ENCODE peak calls at places on chromosomes 6 and 20, in nine cellular contexts. One of them, this sample, is unnamed.

GRCh38 chr20:25278636-25279361 is 30.9 kb downstream of the PYGB start:
- DNase-seq in GM12865: no peak
- DNase-seq in cardiac fibroblast: no peak
- DNase-seq in astrocyte of the spinal cord: no peak
- DNase-seq in body of pancreas: peak
- DNase-seq in astrocyte: no peak
- DNase-seq in cardiac muscle cell: no peak
- DNase-seq in DND-41: no peak
- DNase-seq in transverse colon: peak
- DNase-seq in this sample: peak

GRCh38 chr6:66568271-66568670 is 861.2 kb upstream of the EYS start:
- DNase-seq in body of pancreas: no peak
- DNase-seq in cardiac fibroblast: no peak
- DNase-seq in astrocyte: no peak
- DNase-seq in DND-41: no peak
- DNase-seq in GM12865: no peak
- DNase-seq in astrocyte of the spinal cord: no peak
- DNase-seq in cardiac muscle cell: no peak
- DNase-seq in transverse colon: no peak
- DNase-seq in this sample: no peak

GRCh38 chr20:15875446-15875845 is 697.8 kb downstream of the KIF16B start:
- DNase-seq in GM12865: peak
- DNase-seq in transverse colon: no peak
- DNase-seq in astrocyte: no peak
- DNase-seq in cardiac muscle cell: no peak
- DNase-seq in astrocyte of the spinal cord: no peak
- DNase-seq in body of pancreas: no peak
- DNase-seq in DND-41: no peak
- DNase-seq in cardiac fibroblast: no peak
- DNase-seq in this sample: no peak

GRCh38 chr6:52503344-52503747 is 73.5 kb downstream of the TRAM2 start:
- DNase-seq in astrocyte of the spinal cord: peak
- DNase-seq in cardiac fibroblast: no peak
- DNase-seq in GM12865: no peak
- DNase-seq in body of pancreas: no peak
- DNase-seq in DND-41: no peak
- DNase-seq in cardiac muscle cell: peak
- DNase-seq in transverse colon: no peak
- DNase-seq in astrocyte: no peak
- DNase-seq in this sample: peak

GRCh38 chr6:168583821-168584220 is 142.8 kb downstream of the SMOC2 start:
- DNase-seq in astrocyte of the spinal cord: no peak
- DNase-seq in transverse colon: no peak
- DNase-seq in cardiac fibroblast: no peak
- DNase-seq in astrocyte: no peak
- DNase-seq in body of pancreas: no peak
- DNase-seq in GM12865: no peak
- DNase-seq in cardiac muscle cell: no peak
- DNase-seq in DND-41: no peak
- DNase-seq in this sample: no peak

GRCh38 chr6:50610562-50610961 is 102.8 kb upstream of the TFAP2D start:
- DNase-seq in astrocyte: no peak
- DNase-seq in body of pancreas: no peak
- DNase-seq in cardiac fibroblast: no peak
- DNase-seq in transverse colon: no peak
- DNase-seq in astrocyte of the spinal cord: no peak
- DNase-seq in DND-41: no peak
- DNase-seq in GM12865: no peak
- DNase-seq in cardiac muscle cell: no peak
- DNase-seq in this sample: no peak

GRCh38 chr20:515696-516095 is 27.9 kb downstream of the CSNK2A1 start:
- DNase-seq in astrocyte: no peak
- DNase-seq in cardiac fibroblast: no peak
- DNase-seq in transverse colon: no peak
- DNase-seq in DND-41: no peak
- DNase-seq in GM12865: no peak
- DNase-seq in cardiac muscle cell: no peak
- DNase-seq in body of pancreas: no peak
- DNase-seq in astrocyte of the spinal cord: no peak
- DNase-seq in this sample: no peak

GRCh38 chr6:147434508-147434907 is 74.0 kb upstream of the SAMD5 start:
- DNase-seq in astrocyte: peak
- DNase-seq in cardiac muscle cell: no peak
- DNase-seq in DND-41: no peak
- DNase-seq in cardiac fibroblast: no peak
- DNase-seq in GM12865: no peak
- DNase-seq in body of pancreas: no peak
- DNase-seq in transverse colon: no peak
- DNase-seq in astrocyte of the spinal cord: no peak
- DNase-seq in this sample: no peak

GRCh38 chr6:49524541-49524940 is 24.8 kb downstream of the GLYATL3 start:
- DNase-seq in astrocyte of the spinal cord: no peak
- DNase-seq in transverse colon: no peak
- DNase-seq in GM12865: no peak
- DNase-seq in body of pancreas: peak
- DNase-seq in astrocyte: no peak
- DNase-seq in cardiac fibroblast: no peak
- DNase-seq in DND-41: no peak
- DNase-seq in cardiac muscle cell: no peak
- DNase-seq in this sample: no peak

GRCh38 chr6:134436281-134436815 is 118.4 kb upstream of the SGK1 start:
- DNase-seq in GM12865: peak
- DNase-seq in cardiac fibroblast: peak
- DNase-seq in cardiac muscle cell: no peak
- DNase-seq in DND-41: no peak
- DNase-seq in transverse colon: peak
- DNase-seq in body of pancreas: no peak
- DNase-seq in astrocyte: peak
- DNase-seq in astrocyte of the spinal cord: peak
- DNase-seq in this sample: peak

GRCh38 chr6:165636415-165637048 is 26.5 kb downstream of the PDE10A start:
- DNase-seq in transverse colon: no peak
- DNase-seq in astrocyte: peak
- DNase-seq in DND-41: no peak
- DNase-seq in cardiac muscle cell: peak
- DNase-seq in body of pancreas: no peak
- DNase-seq in GM12865: no peak
- DNase-seq in astrocyte of the spinal cord: peak
- DNase-seq in cardiac fibroblast: peak
- DNase-seq in this sample: no peak
- H3K4me3 ChIP-seq in transverse colon: no peak
- H3K4me3 ChIP-seq in astrocyte: no peak
- H3K4me3 ChIP-seq in DND-41: no peak
- H3K4me3 ChIP-seq in cardiac muscle cell: no peak
- H3K4me3 ChIP-seq in body of pancreas: no peak
- H3K4me3 ChIP-seq in GM12865: no peak
- H3K4me3 ChIP-seq in astrocyte of the spinal cord: no peak
- H3K4me3 ChIP-seq in cardiac fibroblast: no peak
- H3K4me3 ChIP-seq in this sample: no peak

DNA sequence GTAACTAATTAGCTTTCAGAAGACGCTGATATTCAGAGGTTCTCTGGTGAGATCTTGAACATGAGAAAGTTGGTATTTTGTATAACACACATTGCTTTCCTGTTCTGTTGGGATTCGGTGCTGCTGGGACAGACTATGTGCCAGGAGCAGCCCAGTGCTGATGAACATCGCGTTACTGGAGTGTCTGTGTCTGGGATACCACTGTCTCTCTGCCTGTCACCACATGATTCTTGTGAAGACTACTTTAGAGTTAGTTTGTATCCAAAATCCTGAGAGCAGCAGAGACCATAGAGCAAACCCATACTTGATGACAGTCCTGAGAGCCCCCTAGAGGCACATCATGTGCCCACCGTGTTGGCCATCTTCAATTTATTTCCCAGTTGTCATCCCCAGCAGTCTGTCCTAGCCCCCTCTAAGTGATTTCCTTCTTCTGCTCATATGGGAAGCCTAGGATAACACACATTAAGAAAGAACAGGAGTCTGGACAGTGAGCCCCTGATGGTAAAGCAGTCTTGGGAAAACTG is 41.8 kb upstream of the TINAG start:
- DNase-seq in cardiac muscle cell: no peak
- DNase-seq in astrocyte: no peak
- DNase-seq in transverse colon: no peak
- DNase-seq in GM12865: no peak
- DNase-seq in body of pancreas: no peak
- DNase-seq in astrocyte of the spinal cord: no peak
- DNase-seq in DND-41: no peak
- DNase-seq in cardiac fibroblast: no peak
- DNase-seq in this sample: no peak
- TF ChIP-seq CTCF in cardiac muscle cell: no peak
- TF ChIP-seq CTCF in astrocyte: no peak
- TF ChIP-seq CTCF in transverse colon: no peak
- TF ChIP-seq CTCF in GM12865: no peak
- TF ChIP-seq CTCF in body of pancreas: no peak
- TF ChIP-seq CTCF in astrocyte of the spinal cord: peak
- TF ChIP-seq CTCF in DND-41: peak
- TF ChIP-seq CTCF in cardiac fibroblast: no peak
- TF ChIP-seq CTCF in this sample: peak

GRCh38 chr6:113586413-113586812 is 270.7 kb upstream of the MARCKS start:
- DNase-seq in DND-41: no peak
- DNase-seq in cardiac muscle cell: peak
- DNase-seq in astrocyte of the spinal cord: peak
- DNase-seq in astrocyte: peak
- DNase-seq in GM12865: no peak
- DNase-seq in cardiac fibroblast: peak
- DNase-seq in transverse colon: no peak
- DNase-seq in body of pancreas: no peak
- DNase-seq in this sample: no peak
- H3K4me3 ChIP-seq in DND-41: no peak
- H3K4me3 ChIP-seq in cardiac muscle cell: no peak
- H3K4me3 ChIP-seq in astrocyte of the spinal cord: no peak
- H3K4me3 ChIP-seq in astrocyte: no peak
- H3K4me3 ChIP-seq in GM12865: no peak
- H3K4me3 ChIP-seq in cardiac fibroblast: no peak
- H3K4me3 ChIP-seq in transverse colon: no peak
- H3K4me3 ChIP-seq in body of pancreas: no peak
- H3K4me3 ChIP-seq in this sample: no peak

GRCh38 chr20:34538671-34539123 is 19.8 kb upstream of the MAP1LC3A start:
- DNase-seq in astrocyte of the spinal cord: peak
- DNase-seq in GM12865: peak
- DNase-seq in cardiac muscle cell: peak
- DNase-seq in body of pancreas: peak
- DNase-seq in transverse colon: peak
- DNase-seq in cardiac fibroblast: peak
- DNase-seq in DND-41: peak
- DNase-seq in astrocyte: no peak
- DNase-seq in this sample: peak

GRCh38 chr20:34534391-34535165 is 18.4 kb downstream of the DYNLRB1 start:
- DNase-seq in cardiac fibroblast: no peak
- DNase-seq in DND-41: no peak
- DNase-seq in astrocyte: no peak
- DNase-seq in astrocyte of the spinal cord: no peak
- DNase-seq in transverse colon: no peak
- DNase-seq in GM12865: no peak
- DNase-seq in body of pancreas: no peak
- DNase-seq in cardiac muscle cell: no peak
- DNase-seq in this sample: no peak

GRCh38 chr20:34537651-34538050 is 20.9 kb upstream of the MAP1LC3A start:
- DNase-seq in body of pancreas: no peak
- DNase-seq in cardiac muscle cell: no peak
- DNase-seq in transverse colon: no peak
- DNase-seq in astrocyte of the spinal cord: no peak
- DNase-seq in GM12865: no peak
- DNase-seq in astrocyte: no peak
- DNase-seq in cardiac fibroblast: no peak
- DNase-seq in DND-41: no peak
- DNase-seq in this sample: peak

GRCh38 chr20:34535301-34535840 is 19.1 kb downstream of the DYNLRB1 start:
- DNase-seq in body of pancreas: no peak
- DNase-seq in DND-41: no peak
- DNase-seq in cardiac fibroblast: no peak
- DNase-seq in astrocyte of the spinal cord: no peak
- DNase-seq in transverse colon: no peak
- DNase-seq in cardiac muscle cell: no peak
- DNase-seq in astrocyte: no peak
- DNase-seq in GM12865: no peak
- DNase-seq in this sample: no peak

GRCh38 chr20:34536798-34537394 is 20.7 kb downstream of the DYNLRB1 start:
- DNase-seq in cardiac fibroblast: peak
- DNase-seq in body of pancreas: peak
- DNase-seq in GM12865: peak
- DNase-seq in astrocyte of the spinal cord: no peak
- DNase-seq in DND-41: peak
- DNase-seq in astrocyte: no peak
- DNase-seq in transverse colon: peak
- DNase-seq in cardiac muscle cell: peak
- DNase-seq in this sample: no peak
- TF ChIP-seq CTCF in cardiac fibroblast: peak
- TF ChIP-seq CTCF in body of pancreas: peak
- TF ChIP-seq CTCF in GM12865: peak
- TF ChIP-seq CTCF in astrocyte of the spinal cord: peak
- TF ChIP-seq CTCF in DND-41: peak
- TF ChIP-seq CTCF in astrocyte: peak
- TF ChIP-seq CTCF in transverse colon: peak
- TF ChIP-seq CTCF in cardiac muscle cell: peak
- TF ChIP-seq CTCF in this sample: peak

GRCh38 chr6:128161263-128161662 is 260.4 kb upstream of the THEMIS start:
- DNase-seq in astrocyte: no peak
- DNase-seq in body of pancreas: no peak
- DNase-seq in astrocyte of the spinal cord: no peak
- DNase-seq in transverse colon: no peak
- DNase-seq in cardiac muscle cell: no peak
- DNase-seq in GM12865: no peak
- DNase-seq in cardiac fibroblast: no peak
- DNase-seq in DND-41: no peak
- DNase-seq in this sample: no peak

GRCh38 chr6:128152551-128152950 is 251.7 kb upstream of the THEMIS start:
- DNase-seq in transverse colon: no peak
- DNase-seq in astrocyte of the spinal cord: no peak
- DNase-seq in cardiac muscle cell: no peak
- DNase-seq in body of pancreas: no peak
- DNase-seq in DND-41: no peak
- DNase-seq in cardiac fibroblast: no peak
- DNase-seq in GM12865: no peak
- DNase-seq in astrocyte: no peak
- DNase-seq in this sample: no peak

GRCh38 chr6:128155826-128156225 is 255.0 kb upstream of the THEMIS start:
- DNase-seq in cardiac muscle cell: no peak
- DNase-seq in DND-41: no peak
- DNase-seq in body of pancreas: no peak
- DNase-seq in cardiac fibroblast: no peak
- DNase-seq in GM12865: no peak
- DNase-seq in transverse colon: no peak
- DNase-seq in astrocyte of the spinal cord: no peak
- DNase-seq in astrocyte: no peak
- DNase-seq in this sample: no peak

GRCh38 chr6:128158496-128158895 is 257.6 kb upstream of the THEMIS start:
- DNase-seq in cardiac fibroblast: no peak
- DNase-seq in cardiac muscle cell: no peak
- DNase-seq in transverse colon: no peak
- DNase-seq in astrocyte: peak
- DNase-seq in body of pancreas: no peak
- DNase-seq in astrocyte of the spinal cord: peak
- DNase-seq in GM12865: no peak
- DNase-seq in DND-41: no peak
- DNase-seq in this sample: no peak

GRCh38 chr6:128156315-128157111 is 255.7 kb upstream of the THEMIS start:
- DNase-seq in transverse colon: no peak
- DNase-seq in cardiac muscle cell: no peak
- DNase-seq in DND-41: no peak
- DNase-seq in cardiac fibroblast: no peak
- DNase-seq in astrocyte: no peak
- DNase-seq in body of pancreas: no peak
- DNase-seq in astrocyte of the spinal cord: no peak
- DNase-seq in GM12865: no peak
- DNase-seq in this sample: no peak
- H3K4me3 ChIP-seq in transverse colon: no peak
- H3K4me3 ChIP-seq in cardiac muscle cell: no peak
- H3K4me3 ChIP-seq in DND-41: no peak
- H3K4me3 ChIP-seq in cardiac fibroblast: no peak
- H3K4me3 ChIP-seq in astrocyte: no peak
- H3K4me3 ChIP-seq in body of pancreas: no peak
- H3K4me3 ChIP-seq in astrocyte of the spinal cord: no peak
- H3K4me3 ChIP-seq in GM12865: no peak
- H3K4me3 ChIP-seq in this sample: no peak